ENCODE peak calls at places on chromosomes 3 and 15, in seven cellular contexts. Q is HCT116, H is HepG2, B is K562, Y is GM12878, D is H1, G is SK-N-SH. V is an unnamed sample.

GRCh38 chr15:79977431-79977940 is 6.5 kb upstream of the BCL2A1 start:
- DNase-seq in Q (no peak), H (no peak), B (no peak), Y (peak; percentile 76), D (no peak), G (no peak), V (no peak)

GRCh38 chr3:17901893-17902292 is 159.5 kb upstream of the TBC1D5 start:
- DNase-seq in Q (no peak), H (no peak), B (no peak), Y (no peak), D (no peak), G (no peak), V (no peak)

GRCh38 chr15:31440754-31441298 is 114.2 kb downstream of the KLF13 start:
- DNase-seq in Q (no peak), H (no peak), B (peak; percentile 26), Y (no peak), D (no peak), G (peak; percentile 85), V (peak; percentile 55)

GRCh38 chr3:127544151-127544805 is 46.3 kb downstream of the TPRA1 start:
- DNase-seq in Q (peak; percentile 55), H (peak; percentile 70), B (peak; percentile 72), Y (no peak), D (no peak), G (peak; percentile 91), V (peak; percentile 83)

GRCh38 chr3:17065315-17065714 is 180.6 kb downstream of the PLCL2 start:
- DNase-seq in Q (no peak), H (no peak), B (no peak), Y (no peak), D (no peak), G (no peak), V (no peak)

GRCh38 chr3:13416002-13416793 is 3.9 kb downstream of the NUP210 start:
- DNase-seq in Q (no peak), H (no peak), B (peak; percentile 54), Y (no peak), D (no peak), G (no peak), V (peak; percentile 38)

GRCh38 chr3:136979684-136980083 is 21.9 kb downstream of the IL20RB start:
- DNase-seq in Q (no peak), H (no peak), B (no peak), Y (no peak), D (no peak), G (no peak), V (no peak)

GRCh38 chr3:130759692-130760338 is 13.2 kb upstream of the PIK3R4 start:
- DNase-seq in Q (peak; percentile 34), H (peak; percentile 41), B (no peak), Y (no peak), D (no peak), G (peak; percentile 55), V (peak; percentile 25)

GRCh38 chr3:68523330-68523729 is 409.0 kb downstream of the TAFA4 start:
- DNase-seq in Q (no peak), H (no peak), B (no peak), Y (no peak), D (no peak), G (no peak), V (no peak)

GRCh38 chr3:21216598-21216997 is 534.4 kb downstream of the ZNF385D start:
- DNase-seq in Q (no peak), H (no peak), B (peak; percentile 17), Y (no peak), D (no peak), G (no peak), V (peak; percentile 17)

GRCh38 chr15:70197945-70198361 is 100.2 kb upstream of the TLE3 start:
- DNase-seq in Q (no peak), H (peak; percentile 52), B (no peak), Y (no peak), D (no peak), G (no peak), V (no peak)

GRCh38 chr3:30779686-30780287 is 114.7 kb downstream of the GADL1 start:
- DNase-seq in Q (peak; percentile 16), H (peak; percentile 46), B (no peak), Y (no peak), D (no peak), G (peak; percentile 9), V (peak; percentile 63)

GRCh38 chr3:111070772-111071256 is 802 bp upstream of the NECTIN3 start:
- DNase-seq in Q (no peak), H (peak; percentile 5), B (no peak), Y (no peak), D (no peak), G (no peak), V (no peak)

GRCh38 chr3:111073186-111073585 is 1.6 kb downstream of the NECTIN3 start:
- DNase-seq in Q (no peak), H (no peak), B (no peak), Y (no peak), D (no peak), G (no peak), V (no peak)

GRCh38 chr3:111069974-111070751 is 1.5 kb upstream of the NECTIN3 start:
- DNase-seq in Q (no peak), H (no peak), B (no peak), Y (no peak), D (no peak), G (peak; percentile 31), V (no peak)

GRCh38 chr3:111071257-111072015 is at the start of gene NECTIN3:
- DNase-seq in Q (peak; percentile 96), H (peak; percentile 90), B (peak; percentile 65), Y (no peak), D (no peak), G (peak; percentile 92), V (peak; percentile 67)

DNA sequence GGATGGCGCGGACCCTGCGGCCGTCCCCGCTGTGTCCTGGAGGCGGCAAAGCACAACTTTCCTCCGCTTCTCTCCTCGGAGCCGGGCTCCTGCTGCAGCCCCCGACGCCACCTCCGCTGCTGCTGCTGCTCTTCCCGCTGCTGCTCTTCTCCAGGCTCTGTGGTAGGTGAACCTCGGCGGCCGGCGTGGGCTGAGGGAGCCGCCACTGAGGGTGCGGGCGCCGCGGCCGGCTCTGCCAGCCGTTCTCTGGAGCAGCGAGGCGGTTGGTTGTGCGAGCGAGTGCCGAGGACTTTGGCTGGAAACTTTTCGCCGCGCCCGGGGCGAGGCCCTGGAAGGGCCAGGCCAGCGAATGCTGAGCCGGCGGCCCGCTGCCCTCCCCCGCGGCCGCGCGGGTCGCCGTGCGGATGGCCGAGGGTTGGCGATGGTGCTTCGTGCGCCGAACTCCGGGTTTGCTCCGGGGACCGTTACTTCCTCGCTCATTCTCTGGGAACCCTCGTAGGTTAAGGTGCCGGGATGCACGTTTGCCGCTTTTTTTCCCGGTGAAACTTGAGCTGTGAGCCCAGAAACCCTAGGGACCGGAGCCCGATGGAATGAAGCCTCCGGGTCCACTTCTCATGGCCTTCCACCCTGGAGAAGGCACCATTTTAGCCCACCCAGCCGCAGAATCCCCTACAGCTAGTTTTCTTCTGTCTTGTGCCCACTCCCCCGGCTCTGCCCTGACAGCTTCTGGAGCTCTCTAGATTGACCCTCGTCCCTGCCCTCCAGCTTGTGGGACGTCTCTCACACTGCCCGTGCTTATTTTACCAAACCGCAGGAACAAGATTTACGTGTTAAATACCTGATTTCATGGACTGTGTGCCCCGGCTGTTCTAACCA is 638 bp downstream of the NECTIN3 start:
- DNase-seq in Q (no peak), H (peak; percentile 5), B (no peak), Y (no peak), D (no peak), G (no peak), V (no peak)
- TF ChIP-seq JUND in Q (no peak), H (no peak), B (no peak), Y (no peak), D (no peak), G (no peak), V (no peak)

DNA sequence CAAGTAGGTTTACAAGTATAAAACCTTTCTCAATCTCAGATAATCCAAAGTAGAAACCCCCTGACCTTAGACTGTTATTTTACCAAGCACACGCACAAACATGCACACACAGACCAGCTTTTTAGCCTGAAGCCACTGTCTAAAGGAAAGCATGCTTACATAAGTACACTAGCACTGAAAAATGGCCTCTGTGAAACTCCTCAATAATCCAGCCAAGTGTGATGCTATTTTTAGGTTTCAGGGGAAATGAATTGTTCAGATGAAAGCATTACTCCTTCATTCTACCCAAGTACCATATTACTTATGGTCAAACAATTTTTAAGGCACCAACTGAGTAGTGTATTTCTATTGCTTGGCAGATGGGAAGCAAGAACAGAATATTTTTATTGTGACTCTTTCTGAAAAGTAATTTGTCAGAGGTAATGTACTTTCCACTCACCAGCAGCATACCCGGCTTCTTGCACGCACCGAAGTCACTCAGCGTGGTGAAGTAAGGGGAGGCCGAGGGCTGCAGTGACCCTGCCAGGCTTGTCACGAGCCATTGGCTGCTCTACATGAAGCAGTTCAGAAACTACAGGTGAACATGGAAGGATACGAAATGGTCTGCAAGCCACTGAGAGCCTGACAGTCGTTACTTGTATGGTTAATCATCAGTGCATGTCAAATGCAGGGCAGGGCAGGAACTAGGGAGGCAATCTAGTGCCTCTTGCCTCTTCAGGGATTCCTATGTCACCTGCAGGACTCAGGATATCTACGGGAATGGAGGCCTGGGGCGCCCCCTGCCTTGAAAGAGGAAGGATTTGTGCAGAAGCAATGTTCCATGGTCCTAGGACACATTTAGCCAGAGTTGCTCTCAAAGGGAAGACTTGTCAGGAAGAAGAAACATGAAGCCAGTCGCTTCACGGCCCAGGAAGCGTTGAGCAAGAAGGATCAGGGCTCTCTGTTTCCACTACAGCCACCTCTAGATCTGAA is 106.6 kb downstream of the GABRB3 start:
- DNase-seq in Q (no peak), H (no peak), B (no peak), Y (no peak), D (no peak), G (no peak), V (peak; percentile 7)
- TF ChIP-seq JUND in Q (no peak), H (no peak), B (no peak), Y (no peak), D (no peak), G (no peak), V (no peak)

DNA sequence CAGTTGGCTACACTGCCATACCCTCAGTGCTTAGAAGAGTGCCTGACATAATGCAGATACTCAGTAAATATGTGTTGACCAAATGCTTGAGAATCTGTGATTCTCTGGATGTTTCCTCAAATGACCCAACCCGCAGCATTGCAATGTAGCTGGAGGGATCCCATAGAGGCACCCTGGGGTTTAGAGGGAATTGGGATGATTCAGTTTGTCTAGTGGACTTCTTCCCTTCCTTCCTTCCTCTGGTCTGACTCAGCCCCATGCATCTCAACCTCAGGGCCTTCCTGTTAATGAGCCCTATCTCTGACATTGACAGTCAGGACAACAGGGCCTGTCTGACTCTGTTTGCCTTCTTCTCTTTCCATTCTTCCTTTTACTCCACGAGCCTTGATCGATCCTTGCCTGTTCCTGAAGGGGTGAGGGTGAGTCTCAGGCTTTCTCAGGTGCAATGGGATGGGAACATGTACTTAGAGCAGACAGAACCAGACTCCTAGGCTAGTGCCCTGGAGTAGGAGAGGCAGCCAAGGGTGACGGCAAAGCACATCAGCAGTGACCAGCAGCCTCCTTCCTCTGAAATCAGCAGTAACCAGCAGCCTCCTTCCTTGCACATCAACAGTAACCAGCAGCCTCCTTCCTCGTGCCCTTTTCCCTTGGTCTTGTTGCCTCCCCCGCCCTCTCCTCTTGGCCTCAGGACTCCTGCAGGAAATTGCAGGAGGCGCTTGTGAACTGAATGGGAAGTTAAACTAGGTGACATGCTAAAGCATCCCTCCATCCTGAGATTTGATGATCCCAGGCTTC is 78.2 kb downstream of the DGKG start:
- DNase-seq in Q (no peak), H (no peak), B (no peak), Y (no peak), D (no peak), G (no peak), V (no peak)
- TF ChIP-seq JUND in Q (no peak), H (no peak), B (no peak), Y (no peak), D (no peak), G (no peak), V (no peak)

DNA sequence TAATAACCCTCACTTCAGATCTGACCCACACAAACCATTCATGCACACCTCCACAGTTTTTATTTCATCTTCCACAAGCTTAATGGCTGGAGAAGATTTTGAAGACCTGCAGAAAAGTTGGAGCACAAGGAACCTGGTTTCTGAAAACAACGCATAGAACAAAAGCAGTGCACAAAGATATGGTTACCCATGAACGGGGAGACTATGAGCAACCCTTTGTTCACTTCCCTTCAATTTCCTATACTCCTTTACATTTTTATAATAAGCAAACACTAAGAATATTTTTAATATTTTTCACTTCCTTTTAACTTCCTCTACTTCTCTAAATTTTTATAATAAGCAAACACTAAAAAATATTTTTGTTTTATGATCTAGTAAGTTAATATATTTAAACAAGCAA is 103.5 kb upstream of the UBE2E2 start:
- DNase-seq in Q (no peak), H (no peak), B (no peak), Y (no peak), D (no peak), G (no peak), V (no peak)
- TF ChIP-seq JUND in Q (no peak), H (no peak), B (no peak), Y (no peak), D (no peak), G (no peak), V (no peak)